ENCODE peak calls at places on chromosomes 11 and 22, in six cellular contexts. One of them, this sample, is unnamed.

GRCh38 chr11:65104628-65105027 is 7.0 kb upstream of the TM7SF2 start:
- DNase-seq in fibroblast of lung: peak; percentile 54
- DNase-seq in mucosa of descending colon: no peak
- DNase-seq in heart left ventricle: no peak
- DNase-seq in MM.1S: no peak
- DNase-seq in tibial artery: no peak
- DNase-seq in this sample: no peak

GRCh38 chr11:96016978-96017502 is 93.1 kb upstream of the MTMR2 start:
- DNase-seq in tibial artery: no peak
- DNase-seq in MM.1S: no peak
- DNase-seq in heart left ventricle: no peak
- DNase-seq in fibroblast of lung: no peak
- DNase-seq in mucosa of descending colon: no peak
- DNase-seq in this sample: no peak

GRCh38 chr22:21657361-21658118 is 8.3 kb upstream of the PPIL2 start:
- DNase-seq in tibial artery: peak; percentile 78
- DNase-seq in MM.1S: peak; percentile 83
- DNase-seq in fibroblast of lung: peak; percentile 11
- DNase-seq in heart left ventricle: peak; percentile 77
- DNase-seq in mucosa of descending colon: peak; percentile 83
- DNase-seq in this sample: peak; percentile 49

GRCh38 chr11:26575946-26576345 is 3.9 kb upstream of the MUC15 start:
- DNase-seq in tibial artery: no peak
- DNase-seq in heart left ventricle: no peak
- DNase-seq in fibroblast of lung: peak; percentile 59
- DNase-seq in MM.1S: no peak
- DNase-seq in mucosa of descending colon: no peak
- DNase-seq in this sample: no peak

GRCh38 chr22:40593460-40594273 is 42.9 kb downstream of the MRTFA start:
- DNase-seq in fibroblast of lung: no peak
- DNase-seq in MM.1S: peak; percentile 25
- DNase-seq in mucosa of descending colon: no peak
- DNase-seq in tibial artery: no peak
- DNase-seq in heart left ventricle: no peak
- DNase-seq in this sample: no peak

GRCh38 chr22:45208696-45208992 is 32.0 kb downstream of the KIAA0930 start:
- DNase-seq in tibial artery: no peak
- DNase-seq in heart left ventricle: no peak
- DNase-seq in MM.1S: no peak
- DNase-seq in mucosa of descending colon: no peak
- DNase-seq in fibroblast of lung: no peak
- DNase-seq in this sample: no peak

GRCh38 chr11:416757-417621 is 2.2 kb upstream of the SIGIRR start:
- DNase-seq in MM.1S: no peak
- DNase-seq in tibial artery: no peak
- DNase-seq in fibroblast of lung: no peak
- DNase-seq in mucosa of descending colon: peak; percentile 82
- DNase-seq in heart left ventricle: peak; percentile 60
- DNase-seq in this sample: no peak

GRCh38 chr11:85976525-85976924 is 92.4 kb downstream of the PICALM start:
- DNase-seq in heart left ventricle: no peak
- DNase-seq in mucosa of descending colon: no peak
- DNase-seq in MM.1S: no peak
- DNase-seq in fibroblast of lung: no peak
- DNase-seq in tibial artery: no peak
- DNase-seq in this sample: no peak

GRCh38 chr11:41379084-41379483 is 80.4 kb downstream of the LRRC4C start:
- DNase-seq in fibroblast of lung: no peak
- DNase-seq in MM.1S: no peak
- DNase-seq in heart left ventricle: no peak
- DNase-seq in mucosa of descending colon: no peak
- DNase-seq in tibial artery: no peak
- DNase-seq in this sample: no peak

GRCh38 chr11:134343646-134344045 is 11.9 kb downstream of the GLB1L2 start:
- DNase-seq in fibroblast of lung: no peak
- DNase-seq in mucosa of descending colon: no peak
- DNase-seq in heart left ventricle: no peak
- DNase-seq in MM.1S: no peak
- DNase-seq in tibial artery: no peak
- DNase-seq in this sample: no peak

GRCh38 chr11:22923561-22923960 is 63.3 kb upstream of the CCDC179 start:
- DNase-seq in heart left ventricle: no peak
- DNase-seq in fibroblast of lung: no peak
- DNase-seq in MM.1S: no peak
- DNase-seq in tibial artery: no peak
- DNase-seq in mucosa of descending colon: no peak
- DNase-seq in this sample: no peak

GRCh38 chr11:132874638-132875037 is 657.7 kb downstream of the OPCML start:
- DNase-seq in heart left ventricle: no peak
- DNase-seq in fibroblast of lung: peak; percentile 84
- DNase-seq in mucosa of descending colon: no peak
- DNase-seq in tibial artery: no peak
- DNase-seq in MM.1S: no peak
- DNase-seq in this sample: peak; percentile 88

GRCh38 chr22:19057999-19058491 is 64.2 kb downstream of the DGCR2 start:
- DNase-seq in heart left ventricle: no peak
- DNase-seq in fibroblast of lung: no peak
- DNase-seq in mucosa of descending colon: no peak
- DNase-seq in tibial artery: no peak
- DNase-seq in MM.1S: no peak
- DNase-seq in this sample: no peak

GRCh38 chr11:96393753-96394348 is 4.0 kb downstream of the JRKL start:
- DNase-seq in fibroblast of lung: peak; percentile 66
- DNase-seq in heart left ventricle: no peak
- DNase-seq in tibial artery: no peak
- DNase-seq in mucosa of descending colon: no peak
- DNase-seq in MM.1S: peak; percentile 61
- DNase-seq in this sample: peak; percentile 61

GRCh38 chr11:12217879-12218278 is 107.5 kb downstream of the MICAL2 start:
- DNase-seq in heart left ventricle: no peak
- DNase-seq in MM.1S: no peak
- DNase-seq in fibroblast of lung: no peak
- DNase-seq in mucosa of descending colon: no peak
- DNase-seq in tibial artery: no peak
- DNase-seq in this sample: no peak

GRCh38 chr22:46010177-46010867 is 33.4 kb upstream of the WNT7B start:
- DNase-seq in mucosa of descending colon: no peak
- DNase-seq in fibroblast of lung: no peak
- DNase-seq in MM.1S: peak; percentile 4
- DNase-seq in tibial artery: peak; percentile 63
- DNase-seq in heart left ventricle: peak; percentile 36
- DNase-seq in this sample: peak; percentile 72

GRCh38 chr11:86551286-86551685 is 121.1 kb downstream of the ME3 start:
- DNase-seq in mucosa of descending colon: peak; percentile 48
- DNase-seq in heart left ventricle: peak; percentile 33
- DNase-seq in MM.1S: peak; percentile 52
- DNase-seq in fibroblast of lung: peak; percentile 90
- DNase-seq in tibial artery: no peak
- DNase-seq in this sample: peak; percentile 93

GRCh38 chr11:5737672-5738071 is 1.4 kb downstream of the OR56B1 start:
- DNase-seq in heart left ventricle: no peak
- DNase-seq in tibial artery: no peak
- DNase-seq in fibroblast of lung: no peak
- DNase-seq in MM.1S: no peak
- DNase-seq in mucosa of descending colon: no peak
- DNase-seq in this sample: no peak

GRCh38 chr11:8227156-8228152 is 36.2 kb downstream of the LMO1 start:
- DNase-seq in mucosa of descending colon: no peak
- DNase-seq in tibial artery: no peak
- DNase-seq in MM.1S: no peak
- DNase-seq in heart left ventricle: no peak
- DNase-seq in fibroblast of lung: no peak
- DNase-seq in this sample: no peak

GRCh38 chr11:120229451-120230424 is 10.2 kb upstream of the POU2F3 start:
- DNase-seq in heart left ventricle: no peak
- DNase-seq in fibroblast of lung: peak; percentile 42
- DNase-seq in MM.1S: peak; percentile 16
- DNase-seq in mucosa of descending colon: peak; percentile 55
- DNase-seq in tibial artery: no peak
- DNase-seq in this sample: peak; percentile 19

GRCh38 chr11:105151936-105152554 is 12.5 kb upstream of the CARD18 start:
- DNase-seq in tibial artery: no peak
- DNase-seq in mucosa of descending colon: no peak
- DNase-seq in fibroblast of lung: peak; percentile 68
- DNase-seq in heart left ventricle: no peak
- DNase-seq in MM.1S: no peak
- DNase-seq in this sample: peak; percentile 55

DNA sequence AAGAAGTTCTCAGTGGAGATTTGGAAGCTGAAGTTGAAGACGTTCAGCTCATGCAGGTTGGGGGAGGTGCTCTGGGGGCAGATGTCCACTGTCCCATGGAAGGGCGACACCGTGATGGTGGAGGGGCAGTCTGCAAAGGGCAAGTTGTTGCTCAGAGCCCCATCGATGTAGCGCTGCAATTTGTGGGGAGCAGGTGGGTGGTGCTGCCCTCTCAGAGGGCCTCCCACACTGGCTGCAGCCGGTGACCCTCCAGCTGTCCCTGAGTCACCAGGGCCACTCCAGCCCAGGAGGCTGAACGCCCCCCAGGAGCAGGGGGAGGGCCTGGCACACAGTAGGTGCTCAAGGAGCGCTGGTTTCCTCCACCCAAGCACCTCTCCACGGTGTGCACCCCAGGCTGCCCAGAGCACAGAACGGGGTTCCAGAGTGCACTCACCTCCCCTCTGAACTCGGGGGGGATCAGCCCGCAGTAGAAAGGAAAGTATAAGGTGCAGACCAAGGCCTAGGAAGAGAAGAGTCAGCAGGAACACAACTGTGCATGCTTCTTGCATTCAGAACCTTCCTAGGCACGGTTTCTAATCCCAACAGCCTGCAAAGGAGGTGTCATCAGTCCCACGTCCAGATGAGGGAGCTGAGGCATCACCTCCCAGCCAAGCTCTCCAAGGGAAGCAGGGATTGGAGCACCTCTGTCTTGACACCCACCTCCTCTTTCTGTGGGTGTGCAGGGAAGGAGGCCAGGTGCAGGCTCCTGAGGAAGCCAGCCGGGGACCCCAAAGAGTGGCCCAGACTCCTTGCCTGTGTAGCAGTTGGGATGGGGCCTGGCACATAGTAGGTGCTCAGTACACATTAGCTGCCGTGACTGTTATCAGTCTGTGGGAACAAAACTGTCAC is 2.2 kb downstream of the PNPLA5 start:
- DNase-seq in mucosa of descending colon: no peak
- DNase-seq in fibroblast of lung: peak; percentile 40
- DNase-seq in heart left ventricle: no peak
- DNase-seq in tibial artery: no peak
- DNase-seq in MM.1S: no peak
- DNase-seq in this sample: peak; percentile 19
- TF ChIP-seq CTCF in mucosa of descending colon: no peak
- TF ChIP-seq CTCF in fibroblast of lung: peak; percentile 32
- TF ChIP-seq CTCF in heart left ventricle: no peak
- TF ChIP-seq CTCF in tibial artery: no peak
- TF ChIP-seq CTCF in MM.1S: no peak
- TF ChIP-seq CTCF in this sample: peak; percentile 33

GRCh38 chr11:62855571-62856332 is 16.4 kb upstream of the WDR74 start:
- DNase-seq in MM.1S: peak; percentile 99
- DNase-seq in mucosa of descending colon: peak; percentile 96
- DNase-seq in heart left ventricle: peak; percentile 96
- DNase-seq in tibial artery: peak; percentile 98
- DNase-seq in fibroblast of lung: peak; percentile 98
- DNase-seq in this sample: peak; percentile 98
- TF ChIP-seq CTCF in MM.1S: no peak
- TF ChIP-seq CTCF in mucosa of descending colon: no peak
- TF ChIP-seq CTCF in heart left ventricle: no peak
- TF ChIP-seq CTCF in tibial artery: peak; percentile 25
- TF ChIP-seq CTCF in fibroblast of lung: no peak
- TF ChIP-seq CTCF in this sample: no peak

DNA sequence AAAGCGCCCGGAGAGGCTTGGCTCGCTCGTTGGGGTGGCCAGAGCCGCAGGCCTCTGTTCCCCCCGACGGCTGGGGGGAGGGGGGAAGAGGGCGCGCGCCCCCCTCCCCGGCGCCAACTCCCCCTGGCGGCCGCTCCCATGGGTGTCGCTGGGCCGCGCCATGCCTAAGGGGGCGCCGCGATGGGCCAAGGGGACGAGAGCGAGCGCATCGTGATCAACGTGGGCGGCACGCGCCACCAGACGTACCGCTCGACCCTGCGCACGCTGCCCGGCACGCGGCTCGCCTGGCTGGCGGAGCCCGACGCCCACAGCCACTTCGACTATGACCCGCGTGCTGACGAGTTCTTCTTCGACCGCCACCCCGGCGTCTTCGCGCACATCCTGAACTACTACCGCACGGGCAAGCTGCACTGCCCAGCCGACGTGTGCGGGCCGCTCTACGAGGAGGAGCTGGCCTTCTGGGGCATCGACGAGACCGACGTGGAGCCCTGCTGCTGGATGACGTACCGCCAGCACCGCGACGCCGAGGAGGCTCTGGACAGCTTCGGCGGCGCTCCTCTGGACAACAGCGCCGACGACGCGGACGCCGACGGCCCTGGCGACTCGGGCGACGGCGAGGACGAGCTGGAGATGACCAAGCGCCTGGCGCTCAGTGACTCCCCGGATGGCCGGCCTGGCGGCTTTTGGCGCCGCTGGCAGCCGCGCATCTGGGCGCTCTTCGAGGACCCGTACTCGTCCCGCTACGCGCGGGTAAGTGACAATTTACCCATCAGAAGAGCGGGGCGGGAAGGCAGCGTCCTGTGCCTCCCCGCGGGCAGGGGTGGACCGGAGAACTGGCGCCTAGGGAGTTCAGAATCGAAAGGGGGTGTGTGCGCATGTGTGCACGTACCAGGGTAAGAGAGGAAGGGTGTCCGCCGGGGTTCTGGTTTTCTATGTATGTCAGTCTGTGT is 1.5 kb downstream of the KCNC1 start:
- DNase-seq in MM.1S: no peak
- DNase-seq in mucosa of descending colon: no peak
- DNase-seq in heart left ventricle: no peak
- DNase-seq in fibroblast of lung: no peak
- DNase-seq in tibial artery: peak; percentile 37
- DNase-seq in this sample: no peak
- TF ChIP-seq CTCF in MM.1S: no peak
- TF ChIP-seq CTCF in mucosa of descending colon: no peak
- TF ChIP-seq CTCF in heart left ventricle: peak; percentile 32
- TF ChIP-seq CTCF in fibroblast of lung: peak; percentile 5
- TF ChIP-seq CTCF in tibial artery: no peak
- TF ChIP-seq CTCF in this sample: peak; percentile 32

DNA sequence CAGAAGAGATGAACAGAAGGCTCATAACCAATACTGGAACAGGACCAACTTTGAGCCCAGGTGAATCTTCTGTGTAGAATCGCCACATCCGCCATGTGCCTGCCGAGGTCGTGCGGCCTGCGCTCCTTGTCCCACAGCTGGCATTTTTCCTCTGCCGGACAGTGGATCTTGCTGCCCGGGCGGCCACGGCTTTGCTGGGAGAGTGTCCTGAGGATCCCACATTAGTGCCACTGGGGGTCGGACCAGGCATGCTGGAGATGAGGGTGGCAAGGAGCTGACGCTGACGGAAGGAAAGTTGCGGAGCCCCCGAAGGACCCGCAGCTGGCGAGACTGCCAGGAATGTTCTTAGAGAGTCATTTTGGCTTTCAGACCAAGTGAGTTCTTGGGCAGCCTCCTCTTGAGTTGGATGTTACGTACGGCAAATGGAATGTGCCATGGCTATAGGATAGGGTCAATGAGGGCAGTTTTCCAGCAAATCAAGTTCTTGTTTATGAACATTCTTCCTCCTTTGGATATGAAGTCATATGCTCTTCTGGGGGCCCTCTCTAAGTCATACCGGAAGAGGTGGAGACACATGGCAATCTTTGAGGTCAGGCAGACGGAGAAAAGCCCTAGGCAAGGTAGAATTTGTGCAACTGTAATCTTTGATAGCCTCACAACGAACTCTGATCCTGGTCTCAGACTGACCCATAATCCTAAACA is 57.4 kb upstream of the NUP160 start:
- DNase-seq in MM.1S: no peak
- DNase-seq in fibroblast of lung: peak; percentile 55
- DNase-seq in tibial artery: no peak
- DNase-seq in heart left ventricle: no peak
- DNase-seq in mucosa of descending colon: no peak
- DNase-seq in this sample: peak; percentile 26
- TF ChIP-seq CTCF in MM.1S: no peak
- TF ChIP-seq CTCF in fibroblast of lung: no peak
- TF ChIP-seq CTCF in tibial artery: no peak
- TF ChIP-seq CTCF in heart left ventricle: no peak
- TF ChIP-seq CTCF in mucosa of descending colon: no peak
- TF ChIP-seq CTCF in this sample: no peak

This sample was measured in astrocyte of the spinal cord.